ENCODE peak calls at places on chromosome 3, in ten cellular contexts. J is stimulated activated CD8-positive, alpha-beta memory T cell treated with anti-CD3 and anti-CD28 coated beads, Interleukin-15, amount 100 ng/mL, for 1 hour; K is LHCN-M2; W is GM10248; P is breast epithelium; Z is occipital lobe; X is CD4-positive, alpha-beta T cell; Q is hepatocyte; E is mucosa of descending colon; R is NCI-H1092 treated with DMSO at 0.1 percent for 48 hours. M is an unnamed sample.
A peak's percentile ranks its signal among the peaks of the same experiment; 100 is the strongest.

GRCh38 chr3:148087601-148088371 is 609.9 kb upstream of the AGTR1 start:
- DNase-seq in K (no peak), R (no peak), E (no peak), Z (no peak), J (no peak), Q (no peak), X (no peak), W (no peak), P (no peak), M (no peak)

GRCh38 chr3:102085431-102086226 is 236.3 kb downstream of the NFKBIZ start:
- DNase-seq in W (no peak), E (no peak), J (no peak), Z (no peak), K (no peak), R (no peak), X (no peak), P (no peak), Q (no peak), M (no peak)

GRCh38 chr3:126926684-126927404 is 56.1 kb upstream of the PLXNA1 start:
- DNase-seq in J (no peak), Z (peak; percentile 58), E (peak; percentile 22), R (no peak), Q (peak; percentile 30), X (no peak), W (no peak), P (no peak), K (peak; percentile 86), M (no peak)

GRCh38 chr3:132622756-132623155 is 25.7 kb downstream of the ACKR4 start:
- DNase-seq in K (no peak), E (no peak), Z (no peak), J (no peak), P (no peak), W (no peak), Q (no peak), X (no peak), R (no peak), M (no peak)

GRCh38 chr3:111727843-111728565 is 131.1 kb upstream of the PHLDB2 start:
- DNase-seq in P (no peak), Q (no peak), R (no peak), X (no peak), Z (no peak), W (no peak), K (no peak), J (no peak), E (no peak), M (no peak)

GRCh38 chr3:45219694-45220093 is 6.4 kb downstream of the TMEM158 start:
- DNase-seq in J (no peak), K (no peak), E (no peak), R (no peak), Q (no peak), P (no peak), W (no peak), Z (no peak), X (no peak), M (no peak)

GRCh38 chr3:52971895-52972294 is 74.0 kb downstream of the SFMBT1 start:
- DNase-seq in Z (no peak), K (no peak), R (no peak), Q (no peak), J (no peak), W (no peak), P (no peak), X (no peak), E (no peak), M (no peak)

GRCh38 chr3:193509103-193509965 is 45.4 kb downstream of the ATP13A4 start:
- DNase-seq in W (no peak), X (no peak), J (no peak), K (no peak), P (no peak), Z (no peak), E (no peak), R (peak; percentile 30), Q (no peak), M (no peak)

GRCh38 chr3:86771741-86772512 is 219.0 kb downstream of the VGLL3 start:
- DNase-seq in X (no peak), Q (no peak), R (no peak), P (no peak), Z (no peak), J (no peak), E (no peak), K (peak; percentile 6), W (no peak), M (no peak)

GRCh38 chr3:41267975-41268640 is 68.8 kb downstream of the CTNNB1 start:
- DNase-seq in J (no peak), P (no peak), Z (no peak), E (no peak), K (peak; percentile 96), X (no peak), Q (peak; percentile 66), W (no peak), R (no peak), M (no peak)

GRCh38 chr3:141056716-141057115 is 5.6 kb downstream of the SPSB4 start:
- DNase-seq in J (no peak), E (no peak), W (no peak), P (no peak), Z (no peak), X (no peak), Q (no peak), K (no peak), R (peak; percentile 14), M (no peak)

GRCh38 chr3:81270603-81271371 is 490.7 kb downstream of the GBE1 start:
- DNase-seq in R (no peak), K (no peak), W (no peak), J (no peak), Z (no peak), E (no peak), Q (peak; percentile 8), X (no peak), P (no peak), M (no peak)

GRCh38 chr3:172065534-172065933 is 26.2 kb downstream of the FNDC3B start:
- DNase-seq in J (no peak), X (no peak), Q (no peak), Z (no peak), E (peak; percentile 63), W (no peak), K (peak; percentile 39), P (no peak), R (no peak), M (no peak)

GRCh38 chr3:187967982-187968381 is 186.0 kb upstream of the LPP start:
- DNase-seq in Q (peak; percentile 57), E (no peak), X (no peak), R (no peak), K (no peak), Z (no peak), J (no peak), P (no peak), W (no peak), M (no peak)

GRCh38 chr3:115885621-115886020 is 262.3 kb downstream of the GAP43 start:
- DNase-seq in E (no peak), R (no peak), Q (peak; percentile 18), X (no peak), J (no peak), K (peak; percentile 31), W (no peak), Z (no peak), P (no peak), M (peak; percentile 23)

GRCh38 chr3:103963599-103963998 is 1403.1 kb upstream of the ALCAM start:
- DNase-seq in R (no peak), E (no peak), X (no peak), W (no peak), Q (no peak), Z (no peak), J (no peak), K (no peak), P (no peak), M (peak; percentile 3)

GRCh38 chr3:146169891-146170290 is 8.9 kb upstream of the PLOD2 start:
- DNase-seq in P (no peak), X (no peak), E (no peak), J (no peak), Z (no peak), Q (no peak), R (no peak), W (no peak), K (no peak), M (no peak)

GRCh38 chr3:52185837-52186236 is 12.1 kb upstream of the ALAS1 start:
- DNase-seq in R (no peak), Q (no peak), W (no peak), J (no peak), P (no peak), E (no peak), X (no peak), K (no peak), Z (no peak), M (no peak)

GRCh38 chr3:138705675-138706074 is 97.1 kb downstream of the FAIM start:
- DNase-seq in Z (no peak), K (no peak), E (no peak), Q (no peak), X (no peak), P (no peak), R (no peak), W (no peak), J (no peak), M (no peak)

GRCh38 chr3:31014317-31015040 is 120.0 kb upstream of the GADL1 start:
- DNase-seq in W (no peak), K (no peak), R (no peak), P (no peak), J (no peak), Z (no peak), Q (no peak), X (no peak), E (no peak), M (no peak)

M was measured in NT2/D1.